ENCODE peak calls at places on chromosomes 5 and 9, in seven cellular contexts. One of them, this sample, is unnamed.

GRCh38 chr5:134275822-134276221 is 49.9 kb upstream of the PPP2CA start:
- DNase-seq in neuronal stem cell: no peak
- DNase-seq in H9: no peak
- DNase-seq in mesendoderm: no peak
- DNase-seq in H1: no peak
- DNase-seq in mesenchymal stem cell: peak
- DNase-seq in trophoblast cell: no peak
- DNase-seq in this sample: peak

GRCh38 chr5:127076730-127077129 is 3.4 kb upstream of the C5orf63 start:
- DNase-seq in neuronal stem cell: no peak
- DNase-seq in H9: no peak
- DNase-seq in mesendoderm: no peak
- DNase-seq in H1: no peak
- DNase-seq in mesenchymal stem cell: peak
- DNase-seq in trophoblast cell: no peak
- DNase-seq in this sample: peak

GRCh38 chr5:28249771-28250415 is 1211.5 kb upstream of the CDH9 start:
- DNase-seq in neuronal stem cell: no peak
- DNase-seq in H9: no peak
- DNase-seq in mesendoderm: no peak
- DNase-seq in H1: no peak
- DNase-seq in mesenchymal stem cell: no peak
- DNase-seq in trophoblast cell: peak
- DNase-seq in this sample: no peak

GRCh38 chr5:172736524-172737135 is 34.4 kb downstream of the DUSP1 start:
- DNase-seq in neuronal stem cell: no peak
- DNase-seq in H9: no peak
- DNase-seq in mesendoderm: no peak
- DNase-seq in H1: no peak
- DNase-seq in mesenchymal stem cell: peak
- DNase-seq in trophoblast cell: no peak
- DNase-seq in this sample: no peak

GRCh38 chr5:140295414-140295813 is 7.5 kb downstream of the PFDN1 start:
- DNase-seq in neuronal stem cell: no peak
- DNase-seq in H9: no peak
- DNase-seq in mesendoderm: peak
- DNase-seq in H1: no peak
- DNase-seq in mesenchymal stem cell: peak
- DNase-seq in trophoblast cell: peak
- DNase-seq in this sample: peak

GRCh38 chr5:122517091-122517490 is 205.1 kb downstream of the SNCAIP start:
- DNase-seq in neuronal stem cell: no peak
- DNase-seq in H9: no peak
- DNase-seq in mesendoderm: no peak
- DNase-seq in H1: no peak
- DNase-seq in mesenchymal stem cell: no peak
- DNase-seq in trophoblast cell: no peak
- DNase-seq in this sample: no peak

GRCh38 chr5:58787982-58788381 is 205.1 kb downstream of the RAB3C start:
- DNase-seq in neuronal stem cell: no peak
- DNase-seq in H9: no peak
- DNase-seq in mesendoderm: no peak
- DNase-seq in H1: no peak
- DNase-seq in mesenchymal stem cell: no peak
- DNase-seq in trophoblast cell: no peak
- DNase-seq in this sample: no peak

GRCh38 chr5:79974896-79975295 is 16.2 kb downstream of the MTX3 start:
- DNase-seq in neuronal stem cell: no peak
- DNase-seq in H9: no peak
- DNase-seq in mesendoderm: peak
- DNase-seq in H1: no peak
- DNase-seq in mesenchymal stem cell: peak
- DNase-seq in trophoblast cell: peak
- DNase-seq in this sample: peak

GRCh38 chr5:59905217-59905616 is 11.7 kb upstream of the PDE4D start:
- DNase-seq in neuronal stem cell: no peak
- DNase-seq in H9: no peak
- DNase-seq in mesendoderm: no peak
- DNase-seq in H1: no peak
- DNase-seq in mesenchymal stem cell: no peak
- DNase-seq in trophoblast cell: no peak
- DNase-seq in this sample: no peak

GRCh38 chr5:173833200-173833599 is 54.9 kb upstream of the CPEB4 start:
- DNase-seq in neuronal stem cell: no peak
- DNase-seq in H9: no peak
- DNase-seq in mesendoderm: no peak
- DNase-seq in H1: no peak
- DNase-seq in mesenchymal stem cell: no peak
- DNase-seq in trophoblast cell: peak
- DNase-seq in this sample: no peak

DNA sequence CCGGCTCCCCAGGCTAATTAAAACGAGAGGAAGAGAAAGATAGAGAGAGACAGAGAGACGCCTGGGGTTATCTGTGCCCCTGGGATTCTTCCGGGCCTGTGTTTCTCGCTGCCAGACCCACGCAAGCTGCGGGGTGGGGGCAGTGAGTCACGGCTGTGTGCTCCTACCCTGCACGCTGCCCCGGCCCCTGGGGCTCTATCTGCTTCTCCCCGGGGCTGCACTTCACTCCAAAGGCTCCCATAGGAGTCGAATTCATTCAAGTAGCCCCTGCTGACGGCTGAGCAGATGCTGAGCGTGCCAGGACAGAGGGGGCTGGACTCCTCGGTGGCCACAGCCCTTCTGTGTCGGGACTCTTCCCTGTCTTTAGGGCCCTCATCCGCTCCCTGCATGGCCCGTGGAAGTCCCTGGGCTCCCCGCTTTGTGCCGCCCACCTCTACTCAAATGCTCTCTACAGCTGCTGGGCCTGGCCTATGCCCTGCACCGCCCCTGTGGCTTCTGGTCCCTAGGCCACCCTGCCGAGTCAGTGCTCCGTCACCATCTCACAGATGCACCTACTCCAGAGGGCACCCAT is 22.8 kb downstream of the SARDH start:
- DNase-seq in neuronal stem cell: no peak
- DNase-seq in H9: peak
- DNase-seq in mesendoderm: no peak
- DNase-seq in H1: no peak
- DNase-seq in mesenchymal stem cell: peak
- DNase-seq in trophoblast cell: peak
- DNase-seq in this sample: peak
- H2AK5ac ChIP-seq in neuronal stem cell: peak
- H2AK5ac ChIP-seq in H9: no peak
- H2AK5ac ChIP-seq in mesendoderm: no peak
- H2AK5ac ChIP-seq in H1: no peak
- H2AK5ac ChIP-seq in mesenchymal stem cell: no peak
- H2AK5ac ChIP-seq in trophoblast cell: no peak
- H2AK5ac ChIP-seq in this sample: peak

GRCh38 chr9:93187574-93187973 is 3.6 kb downstream of the WNK2 start:
- DNase-seq in neuronal stem cell: no peak
- DNase-seq in H9: no peak
- DNase-seq in mesendoderm: no peak
- DNase-seq in H1: no peak
- DNase-seq in mesenchymal stem cell: no peak
- DNase-seq in trophoblast cell: no peak
- DNase-seq in this sample: no peak

GRCh38 chr9:93190133-93190525 is 6.2 kb downstream of the WNK2 start:
- DNase-seq in neuronal stem cell: no peak
- DNase-seq in H9: no peak
- DNase-seq in mesendoderm: no peak
- DNase-seq in H1: no peak
- DNase-seq in mesenchymal stem cell: no peak
- DNase-seq in trophoblast cell: no peak
- DNase-seq in this sample: no peak

GRCh38 chr9:93189369-93190132 is 5.6 kb downstream of the WNK2 start:
- DNase-seq in neuronal stem cell: no peak
- DNase-seq in H9: no peak
- DNase-seq in mesendoderm: no peak
- DNase-seq in H1: no peak
- DNase-seq in mesenchymal stem cell: no peak
- DNase-seq in trophoblast cell: no peak
- DNase-seq in this sample: no peak

GRCh38 chr9:93187047-93187446 is 3.1 kb downstream of the WNK2 start:
- DNase-seq in neuronal stem cell: no peak
- DNase-seq in H9: no peak
- DNase-seq in mesendoderm: no peak
- DNase-seq in H1: no peak
- DNase-seq in mesenchymal stem cell: no peak
- DNase-seq in trophoblast cell: no peak
- DNase-seq in this sample: no peak

DNA sequence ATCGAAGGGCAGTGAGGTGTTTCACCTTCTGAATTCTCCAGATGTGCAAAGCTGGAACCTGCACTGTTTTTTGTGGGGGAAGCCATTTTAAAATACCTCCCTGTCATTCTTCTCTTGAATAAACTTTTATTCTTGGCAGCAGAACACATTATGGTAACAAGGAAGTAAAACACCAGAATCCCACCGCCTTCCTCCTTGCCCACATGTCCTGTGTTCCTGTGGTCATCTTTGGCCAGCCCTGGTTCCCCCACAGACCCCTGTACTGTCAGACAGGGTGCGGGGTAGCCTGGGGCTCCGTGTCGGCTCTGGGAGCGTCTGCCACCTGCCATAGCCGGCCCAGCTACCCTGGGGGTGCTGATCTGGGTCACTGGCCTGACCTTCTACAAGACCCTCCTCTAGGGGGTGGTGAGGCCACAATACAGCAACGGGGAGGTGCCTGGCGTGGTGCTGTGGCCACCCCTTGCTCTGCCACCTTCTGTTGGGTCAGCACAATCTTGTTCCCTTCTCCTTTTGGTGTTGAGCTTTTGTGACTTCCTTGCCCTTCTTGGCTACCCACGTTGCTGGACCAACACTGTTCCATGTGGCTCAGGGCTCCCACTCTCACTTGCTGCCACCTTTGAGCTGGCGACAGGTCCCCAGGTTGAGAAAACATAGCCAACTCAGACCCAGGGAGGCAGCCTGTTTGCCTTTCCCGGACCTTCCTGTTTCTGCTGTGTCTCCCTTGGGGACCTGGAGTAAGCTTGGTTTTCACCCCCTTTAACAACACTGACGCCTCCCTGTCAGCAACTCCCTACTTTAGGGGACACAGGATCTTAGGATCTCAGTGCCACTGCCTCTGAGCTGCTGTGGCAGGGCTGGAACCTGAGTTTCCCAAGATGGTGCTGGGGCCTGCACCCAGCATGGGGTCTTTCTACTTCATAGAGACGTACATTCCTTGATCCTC is 4.8 kb downstream of the WNK2 start:
- DNase-seq in neuronal stem cell: no peak
- DNase-seq in H9: no peak
- DNase-seq in mesendoderm: peak
- DNase-seq in H1: no peak
- DNase-seq in mesenchymal stem cell: no peak
- DNase-seq in trophoblast cell: no peak
- DNase-seq in this sample: no peak
- H2AK5ac ChIP-seq in neuronal stem cell: no peak
- H2AK5ac ChIP-seq in H9: no peak
- H2AK5ac ChIP-seq in mesendoderm: no peak
- H2AK5ac ChIP-seq in H1: no peak
- H2AK5ac ChIP-seq in mesenchymal stem cell: no peak
- H2AK5ac ChIP-seq in trophoblast cell: no peak
- H2AK5ac ChIP-seq in this sample: no peak

GRCh38 chr5:111119856-111120255 is 27.7 kb downstream of the WDR36 start:
- DNase-seq in neuronal stem cell: no peak
- DNase-seq in H9: no peak
- DNase-seq in mesendoderm: no peak
- DNase-seq in H1: no peak
- DNase-seq in mesenchymal stem cell: no peak
- DNase-seq in trophoblast cell: no peak
- DNase-seq in this sample: no peak
- H2AK5ac ChIP-seq in neuronal stem cell: no peak
- H2AK5ac ChIP-seq in H9: no peak
- H2AK5ac ChIP-seq in mesendoderm: no peak
- H2AK5ac ChIP-seq in H1: no peak
- H2AK5ac ChIP-seq in mesenchymal stem cell: no peak
- H2AK5ac ChIP-seq in trophoblast cell: no peak
- H2AK5ac ChIP-seq in this sample: no peak

DNA sequence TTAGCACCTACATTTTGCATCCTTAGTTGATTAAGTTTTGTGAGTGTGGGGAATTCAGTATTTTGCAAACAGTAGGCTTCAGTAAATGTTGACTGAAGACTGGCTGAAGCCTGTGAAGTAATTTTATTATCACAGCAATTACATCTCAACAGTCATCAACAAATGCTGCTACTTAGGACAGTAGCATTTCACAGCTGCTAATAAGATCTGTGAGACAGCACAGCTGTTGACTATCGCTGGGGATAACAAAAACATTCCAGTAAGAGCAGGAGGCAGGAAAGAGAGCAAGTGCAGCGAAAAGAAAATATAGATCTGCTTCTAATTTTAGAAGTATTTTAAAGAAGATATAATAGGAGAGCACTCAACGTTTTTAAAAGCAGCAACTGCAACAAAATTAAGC is 117.3 kb upstream of the FGF10 start:
- DNase-seq in neuronal stem cell: no peak
- DNase-seq in H9: no peak
- DNase-seq in mesendoderm: peak
- DNase-seq in H1: no peak
- DNase-seq in mesenchymal stem cell: no peak
- DNase-seq in trophoblast cell: no peak
- DNase-seq in this sample: no peak
- H2AK5ac ChIP-seq in neuronal stem cell: no peak
- H2AK5ac ChIP-seq in H9: no peak
- H2AK5ac ChIP-seq in mesendoderm: no peak
- H2AK5ac ChIP-seq in H1: no peak
- H2AK5ac ChIP-seq in mesenchymal stem cell: no peak
- H2AK5ac ChIP-seq in trophoblast cell: no peak
- H2AK5ac ChIP-seq in this sample: no peak

GRCh38 chr9:122227576-122227903 is 1.2 kb downstream of the LHX6 start:
- DNase-seq in neuronal stem cell: no peak
- DNase-seq in H9: no peak
- DNase-seq in mesendoderm: no peak
- DNase-seq in H1: no peak
- DNase-seq in mesenchymal stem cell: no peak
- DNase-seq in trophoblast cell: no peak
- DNase-seq in this sample: no peak

GRCh38 chr9:122226142-122226757 is 2.5 kb downstream of the LHX6 start:
- DNase-seq in neuronal stem cell: no peak
- DNase-seq in H9: peak
- DNase-seq in mesendoderm: peak
- DNase-seq in H1: peak
- DNase-seq in mesenchymal stem cell: no peak
- DNase-seq in trophoblast cell: no peak
- DNase-seq in this sample: no peak

GRCh38 chr9:122228191-122228905 is 409 bp downstream of the LHX6 start:
- DNase-seq in neuronal stem cell: no peak
- DNase-seq in H9: no peak
- DNase-seq in mesendoderm: peak
- DNase-seq in H1: peak
- DNase-seq in mesenchymal stem cell: peak
- DNase-seq in trophoblast cell: peak
- DNase-seq in this sample: no peak

GRCh38 chr9:122226758-122227575 is 1.8 kb downstream of the LHX6 start:
- DNase-seq in neuronal stem cell: no peak
- DNase-seq in H9: peak
- DNase-seq in mesendoderm: peak
- DNase-seq in H1: peak
- DNase-seq in mesenchymal stem cell: no peak
- DNase-seq in trophoblast cell: no peak
- DNase-seq in this sample: no peak

GRCh38 chr9:122228906-122229837 is at the start of gene LHX6:
- DNase-seq in neuronal stem cell: no peak
- DNase-seq in H9: no peak
- DNase-seq in mesendoderm: peak
- DNase-seq in H1: no peak
- DNase-seq in mesenchymal stem cell: peak
- DNase-seq in trophoblast cell: no peak
- DNase-seq in this sample: peak
- H2AK5ac ChIP-seq in neuronal stem cell: no peak
- H2AK5ac ChIP-seq in H9: no peak
- H2AK5ac ChIP-seq in mesendoderm: no peak
- H2AK5ac ChIP-seq in H1: peak
- H2AK5ac ChIP-seq in mesenchymal stem cell: no peak
- H2AK5ac ChIP-seq in trophoblast cell: no peak
- H2AK5ac ChIP-seq in this sample: peak

GRCh38 chr5:43288269-43288831 is 24.9 kb downstream of the HMGCS1 start:
- DNase-seq in neuronal stem cell: no peak
- DNase-seq in H9: no peak
- DNase-seq in mesendoderm: no peak
- DNase-seq in H1: no peak
- DNase-seq in mesenchymal stem cell: no peak
- DNase-seq in trophoblast cell: no peak
- DNase-seq in this sample: no peak
- H2AK5ac ChIP-seq in neuronal stem cell: no peak
- H2AK5ac ChIP-seq in H9: no peak
- H2AK5ac ChIP-seq in mesendoderm: no peak
- H2AK5ac ChIP-seq in H1: no peak
- H2AK5ac ChIP-seq in mesenchymal stem cell: no peak
- H2AK5ac ChIP-seq in trophoblast cell: no peak
- H2AK5ac ChIP-seq in this sample: no peak

This sample was measured in IMR-90.